ENCODE peak calls at places on chromosome 4, in nine cellular contexts. B, N, O, P, Q, D, M, Z and L are unnamed samples.

GRCh38 chr4:79048878-79049277 is 109.6 kb upstream of the PAQR3 start:
- DNase-seq in B (no peak), N (no peak), O (no peak), P (no peak), Q (no peak), D (no peak), M (no peak), Z (no peak), L (no peak)

GRCh38 chr4:8646296-8647093 is 53.9 kb downstream of the CPZ start:
- DNase-seq in B (no peak), N (no peak), O (no peak), P (peak; percentile 59), Q (no peak), D (no peak), M (peak; percentile 23), Z (no peak), L (peak; percentile 34)

GRCh38 chr4:39657465-39657864 is 18.8 kb upstream of the SMIM14 start:
- DNase-seq in B (no peak), N (no peak), O (no peak), P (no peak), Q (peak; percentile 7), D (no peak), M (no peak), Z (no peak), L (no peak)

GRCh38 chr4:90318208-90318607 is 191.0 kb downstream of the CCSER1 start:
- DNase-seq in B (no peak), N (no peak), O (no peak), P (no peak), Q (no peak), D (no peak), M (no peak), Z (no peak), L (no peak)

GRCh38 chr4:38017579-38017978 is 57.4 kb downstream of the PTTG2 start:
- DNase-seq in B (no peak), N (no peak), O (no peak), P (no peak), Q (no peak), D (no peak), M (no peak), Z (no peak), L (no peak)

GRCh38 chr4:109803924-109804571 is 2.2 kb upstream of the CFI start:
- DNase-seq in B (peak; percentile 38), N (peak; percentile 16), O (peak; percentile 22), P (no peak), Q (peak; percentile 64), D (no peak), M (peak; percentile 45), Z (no peak), L (no peak)

GRCh38 chr4:97987019-97987648 is 156.1 kb downstream of the STPG2 start:
- DNase-seq in B (no peak), N (no peak), O (peak; percentile 1), P (no peak), Q (peak; percentile 24), D (no peak), M (no peak), Z (no peak), L (no peak)

GRCh38 chr4:176438401-176438800 is 118.6 kb downstream of the SPCS3 start:
- DNase-seq in B (no peak), N (no peak), O (no peak), P (no peak), Q (no peak), D (no peak), M (no peak), Z (no peak), L (no peak)

DNA sequence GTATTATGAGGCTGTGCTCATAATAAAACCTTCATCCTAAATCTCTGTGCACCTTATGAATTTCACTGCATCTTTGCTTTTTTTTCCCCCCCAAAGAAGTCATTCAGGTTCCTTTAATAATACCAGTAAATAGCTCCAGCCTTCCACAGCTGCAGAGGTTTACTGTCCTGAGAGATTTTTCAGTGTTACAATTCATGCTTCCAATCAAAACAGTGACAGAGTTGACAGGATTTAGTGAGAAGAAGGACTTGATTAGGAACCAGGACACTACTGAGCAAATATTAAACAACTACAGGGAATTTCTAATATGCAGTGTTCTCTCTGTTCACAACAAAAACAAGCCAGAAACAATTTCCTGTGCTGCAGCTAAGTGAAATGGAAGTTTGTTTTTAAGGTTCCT is 149.1 kb downstream of the RASL11B start:
- DNase-seq in B (no peak), N (no peak), O (no peak), P (no peak), Q (no peak), D (no peak), M (no peak), Z (no peak), L (no peak)
- H3K4me1 ChIP-seq in B (peaks cover 12% of the 10 kb centered on the region), N (peaks cover 34% of the 10 kb centered on the region), O (peaks cover 5% of the 10 kb centered on the region), P (peaks cover 22% of the 10 kb centered on the region), Q (no peaks in the 10 kb centered on the region), D (peaks cover 75% of the 10 kb centered on the region), M (no peaks in the 10 kb centered on the region), Z (peaks cover 17% of the 10 kb centered on the region), L (no peaks in the 10 kb centered on the region)

DNA sequence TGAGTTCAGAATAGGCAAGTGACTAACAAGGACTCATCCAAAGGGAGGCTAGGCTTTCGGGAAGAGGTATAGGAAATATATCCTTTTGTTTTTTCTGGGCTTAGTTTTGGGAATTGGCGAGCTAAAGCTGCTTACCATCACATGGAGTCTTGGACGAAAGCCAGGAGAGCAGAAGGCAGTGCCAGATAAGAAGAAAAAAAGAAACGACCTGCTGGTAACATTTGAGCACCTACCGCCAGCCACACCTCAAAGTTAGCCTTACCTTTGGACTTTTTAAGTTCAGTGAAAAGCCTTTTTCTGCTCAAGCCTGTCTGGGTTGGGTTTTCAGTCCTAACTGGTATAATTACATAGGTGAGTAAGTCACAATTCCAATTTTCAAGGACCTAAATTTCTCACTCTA is 85.1 kb upstream of the LCORL start:
- DNase-seq in B (peak; percentile 32), N (no peak), O (no peak), P (no peak), Q (no peak), D (no peak), M (no peak), Z (no peak), L (no peak)
- H3K4me1 ChIP-seq in B (peaks cover 10% of the 10 kb centered on the region), N (no peaks in the 10 kb centered on the region), O (no peaks in the 10 kb centered on the region), P (no peaks in the 10 kb centered on the region), Q (no peaks in the 10 kb centered on the region), D (no peaks in the 10 kb centered on the region), M (no peaks in the 10 kb centered on the region), Z (no peaks in the 10 kb centered on the region), L (no peaks in the 10 kb centered on the region)

DNA sequence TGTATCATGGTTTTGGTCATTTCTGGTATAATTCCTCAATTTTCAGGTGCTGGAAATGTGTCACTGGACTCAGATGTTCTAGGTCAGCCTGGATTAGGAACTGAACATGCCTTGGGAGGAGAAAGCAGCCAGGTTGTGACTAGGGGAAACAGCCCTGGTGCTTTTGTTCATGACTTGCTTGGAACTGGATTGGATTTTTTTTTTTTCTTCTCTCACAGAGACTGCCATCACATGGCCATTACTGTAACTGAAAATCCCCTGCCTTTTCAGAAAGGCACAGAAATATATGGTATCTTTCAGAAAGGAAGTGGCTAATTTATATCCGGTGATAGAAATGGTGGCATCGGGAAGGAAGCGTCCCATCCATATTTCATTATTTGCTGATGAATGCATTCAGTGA is 34.6 kb downstream of the SEPTIN11 start:
- DNase-seq in B (no peak), N (peak; percentile 46), O (no peak), P (no peak), Q (peak; percentile 9), D (no peak), M (no peak), Z (no peak), L (no peak)
- H3K4me1 ChIP-seq in B (peaks cover 3% of the 10 kb centered on the region), N (peaks cover 76% of the 10 kb centered on the region), O (no peaks in the 10 kb centered on the region), P (peaks cover 18% of the 10 kb centered on the region), Q (peaks cover 5% of the 10 kb centered on the region), D (peaks cover 72% of the 10 kb centered on the region), M (peaks cover 27% of the 10 kb centered on the region), Z (peaks cover 85% of the 10 kb centered on the region), L (peaks cover 38% of the 10 kb centered on the region)

GRCh38 chr4:150931005-150931404 is 84.1 kb downstream of the LRBA start:
- DNase-seq in B (no peak), N (no peak), O (no peak), P (no peak), Q (no peak), D (no peak), M (no peak), Z (no peak), L (no peak)
- H3K4me1 ChIP-seq in B (no peaks in the 10 kb centered on the region), N (no peaks in the 10 kb centered on the region), O (no peaks in the 10 kb centered on the region), P (no peaks in the 10 kb centered on the region), Q (no peaks in the 10 kb centered on the region), D (no peaks in the 10 kb centered on the region), M (no peaks in the 10 kb centered on the region), Z (no peaks in the 10 kb centered on the region), L (no peaks in the 10 kb centered on the region)

DNA sequence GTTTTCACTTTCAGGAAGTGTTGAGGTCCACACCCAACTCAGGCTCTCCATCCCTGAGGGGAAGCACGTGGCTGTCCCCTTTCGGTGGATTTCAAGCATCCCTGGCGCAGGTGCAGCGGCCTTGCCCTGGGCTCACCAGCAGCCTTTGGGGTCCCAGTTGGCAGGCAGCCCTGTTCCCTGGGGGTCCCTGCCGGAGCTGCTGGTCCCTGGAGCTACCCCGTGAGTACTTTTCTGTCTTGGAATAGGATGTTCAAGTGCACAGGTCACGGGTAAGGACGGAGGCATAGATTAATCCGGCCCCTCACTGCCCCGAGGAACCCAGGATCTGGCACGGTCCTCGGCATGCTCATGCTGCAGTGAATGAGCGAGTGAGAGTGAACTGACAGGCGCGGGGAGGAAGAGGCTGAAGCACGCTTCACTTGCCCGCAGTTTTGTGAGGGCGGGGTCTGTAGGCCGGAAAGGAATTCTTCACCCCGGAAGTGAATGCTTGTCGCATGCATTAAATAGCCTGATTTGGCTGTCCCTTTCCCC is 117.2 kb upstream of the FAT1 start:
- DNase-seq in B (no peak), N (no peak), O (no peak), P (no peak), Q (no peak), D (no peak), M (no peak), Z (no peak), L (peak; percentile 66)
- H3K4me1 ChIP-seq in B (no peaks in the 10 kb centered on the region), N (no peaks in the 10 kb centered on the region), O (peaks cover 31% of the 10 kb centered on the region), P (no peaks in the 10 kb centered on the region), Q (no peaks in the 10 kb centered on the region), D (peaks cover 30% of the 10 kb centered on the region), M (peaks cover 11% of the 10 kb centered on the region), Z (peaks cover 16% of the 10 kb centered on the region), L (peaks cover 15% of the 10 kb centered on the region)

DNA sequence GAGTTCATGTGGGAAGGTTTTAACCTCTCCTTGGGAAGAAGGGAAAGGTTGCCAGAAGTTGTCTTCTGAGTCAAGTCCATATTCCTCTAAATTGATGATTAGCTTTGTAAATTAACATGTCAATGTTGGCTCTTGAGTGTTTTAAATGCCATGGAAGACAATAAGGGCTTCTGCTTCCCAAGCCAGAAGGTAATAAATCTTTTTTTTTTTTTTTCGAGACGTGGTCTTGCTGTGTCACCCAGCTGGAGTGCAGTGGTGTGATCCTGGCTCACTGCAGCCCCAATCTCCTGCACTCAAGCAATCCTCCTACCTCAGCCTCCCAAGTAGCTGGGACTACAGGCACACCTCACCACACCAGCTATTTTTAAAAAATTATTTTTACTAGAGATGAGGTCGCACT is 5.0 kb upstream of the REST start:
- DNase-seq in B (no peak), N (no peak), O (no peak), P (no peak), Q (no peak), D (no peak), M (no peak), Z (no peak), L (peak; percentile 8)
- H3K4me1 ChIP-seq in B (no peaks in the 10 kb centered on the region), N (peaks cover 11% of the 10 kb centered on the region), O (peaks cover 3% of the 10 kb centered on the region), P (peaks cover 11% of the 10 kb centered on the region), Q (peaks cover 17% of the 10 kb centered on the region), D (peaks cover 5% of the 10 kb centered on the region), M (peaks cover 4% of the 10 kb centered on the region), Z (peaks cover 6% of the 10 kb centered on the region), L (no peaks in the 10 kb centered on the region)